ENCODE peak calls at places on chromosome 6, in ten cellular contexts. O, R, V, W, K, J, T, S, N and H are unnamed samples.

GRCh38 chr6:155341130-155341828 is 27.0 kb upstream of the TFB1M start:
- DNase-seq in O (no peak), R (no peak), V (no peak), W (no peak), K (no peak), J (no peak), T (no peak), S (no peak), N (no peak), H (no peak)

GRCh38 chr6:50264995-50265571 is 215.4 kb upstream of the DEFB112 start:
- DNase-seq in O (no peak), R (no peak), V (no peak), W (peak), K (no peak), J (no peak), T (no peak), S (no peak), N (no peak), H (no peak)

GRCh38 chr6:71737953-71738352 is 148.4 kb upstream of the RIMS1 start:
- DNase-seq in O (no peak), R (no peak), V (no peak), W (no peak), K (no peak), J (no peak), T (no peak), S (no peak), N (no peak), H (no peak)

GRCh38 chr6:129055796-129056195 is 172.9 kb downstream of the LAMA2 start:
- DNase-seq in O (no peak), R (no peak), V (no peak), W (no peak), K (no peak), J (no peak), T (no peak), S (no peak), N (no peak), H (no peak)

GRCh38 chr6:137162692-137163303 is 10.6 kb downstream of the IL22RA2 start:
- DNase-seq in O (no peak), R (no peak), V (no peak), W (peak), K (no peak), J (no peak), T (no peak), S (no peak), N (no peak), H (no peak)

GRCh38 chr6:147416622-147417021 is 91.9 kb upstream of the SAMD5 start:
- DNase-seq in O (no peak), R (no peak), V (no peak), W (no peak), K (no peak), J (no peak), T (no peak), S (no peak), N (no peak), H (no peak)

GRCh38 chr6:112899541-112899940 is 552.4 kb downstream of the RFPL4B start:
- DNase-seq in O (no peak), R (no peak), V (no peak), W (no peak), K (no peak), J (no peak), T (no peak), S (no peak), N (no peak), H (no peak)

GRCh38 chr6:166786704-166787293 is 159.7 kb upstream of the RPS6KA2 start:
- DNase-seq in O (peak), R (no peak), V (no peak), W (peak), K (no peak), J (no peak), T (peak), S (no peak), N (no peak), H (no peak)

GRCh38 chr6:139743629-139744028 is 369.2 kb upstream of the CITED2 start:
- DNase-seq in O (peak), R (no peak), V (no peak), W (no peak), K (no peak), J (no peak), T (no peak), S (no peak), N (no peak), H (no peak)

GRCh38 chr6:124073820-124074587 is 270.3 kb downstream of the NKAIN2 start:
- DNase-seq in O (no peak), R (no peak), V (no peak), W (no peak), K (no peak), J (no peak), T (no peak), S (no peak), N (no peak), H (no peak)

GRCh38 chr6:3261921-3262320 is 3.2 kb downstream of the PSMG4 start:
- DNase-seq in O (no peak), R (no peak), V (no peak), W (no peak), K (no peak), J (no peak), T (no peak), S (no peak), N (no peak), H (no peak)

GRCh38 chr6:39416728-39417127 is 94.2 kb upstream of the KCNK16 start:
- DNase-seq in O (peak), R (no peak), V (no peak), W (no peak), K (no peak), J (no peak), T (no peak), S (no peak), N (peak), H (no peak)

GRCh38 chr6:166743415-166743814 is 116.4 kb upstream of the RPS6KA2 start:
- DNase-seq in O (no peak), R (no peak), V (peak), W (no peak), K (no peak), J (no peak), T (no peak), S (no peak), N (no peak), H (no peak)

GRCh38 chr6:163413054-163413344 is 1.5 kb upstream of the QKI start:
- DNase-seq in O (no peak), R (no peak), V (no peak), W (no peak), K (no peak), J (no peak), T (no peak), S (no peak), N (no peak), H (no peak)

GRCh38 chr6:84752118-84752850 is 12.1 kb downstream of the TBX18 start:
- DNase-seq in O (no peak), R (no peak), V (no peak), W (no peak), K (no peak), J (no peak), T (no peak), S (no peak), N (no peak), H (no peak)

GRCh38 chr6:105849741-105850140 is 236.4 kb upstream of the PRDM1 start:
- DNase-seq in O (no peak), R (no peak), V (no peak), W (no peak), K (no peak), J (no peak), T (no peak), S (no peak), N (no peak), H (no peak)

DNA sequence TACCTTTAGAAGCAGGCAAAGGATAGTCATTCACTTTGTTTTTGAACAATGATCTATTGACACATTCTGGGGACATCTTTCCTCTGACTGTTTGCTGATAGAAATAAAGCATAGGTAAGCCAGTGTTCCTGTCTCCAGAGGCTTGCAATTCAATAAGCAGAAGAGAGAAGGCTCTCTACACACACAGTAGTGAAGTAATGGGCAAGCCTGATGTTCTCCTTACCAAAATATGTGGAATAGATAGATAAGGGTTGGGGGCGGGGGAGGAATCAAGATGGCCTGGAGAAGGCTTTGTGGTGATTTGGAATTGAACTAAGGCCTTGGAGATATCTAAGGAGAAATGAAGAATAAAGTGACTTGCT is 27.3 kb downstream of the PAQR8 start:
- DNase-seq in O (no peak), R (no peak), V (no peak), W (peak), K (no peak), J (no peak), T (no peak), S (no peak), N (no peak), H (no peak)
- H3K4me3 ChIP-seq in O (no peak), R (no peak), V (no peak), W (no peak), K (no peak), J (no peak), T (no peak), S (no peak), N (no peak), H (no peak)

DNA sequence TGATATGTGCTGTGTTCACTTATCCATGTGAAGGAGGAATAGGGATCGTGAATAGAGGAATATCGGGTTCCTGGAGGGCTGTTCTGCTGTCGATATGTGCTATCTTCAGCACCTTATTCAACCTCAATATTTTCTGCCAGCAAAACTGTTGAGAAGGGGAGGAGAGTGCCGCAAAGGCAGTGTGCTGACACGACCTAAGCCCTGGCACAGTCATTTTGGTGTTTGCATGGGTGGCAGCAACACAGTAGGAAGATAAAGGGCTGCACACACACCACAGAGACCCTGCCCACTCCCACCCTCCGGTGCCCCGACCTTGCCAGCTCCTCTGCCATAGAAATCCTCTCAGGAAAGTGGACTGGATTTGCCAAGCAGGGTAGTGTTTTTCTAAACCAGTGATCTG is 47.0 kb downstream of the ZDHHC14 start:
- DNase-seq in O (no peak), R (no peak), V (no peak), W (no peak), K (no peak), J (no peak), T (no peak), S (no peak), N (no peak), H (no peak)
- TF ChIP-seq EP300 in O (no peak), R (no peak), V (no peak), W (no peak), K (no peak), J (no peak), T (no peak), S (no peak), N (no peak), H (no peak)

DNA sequence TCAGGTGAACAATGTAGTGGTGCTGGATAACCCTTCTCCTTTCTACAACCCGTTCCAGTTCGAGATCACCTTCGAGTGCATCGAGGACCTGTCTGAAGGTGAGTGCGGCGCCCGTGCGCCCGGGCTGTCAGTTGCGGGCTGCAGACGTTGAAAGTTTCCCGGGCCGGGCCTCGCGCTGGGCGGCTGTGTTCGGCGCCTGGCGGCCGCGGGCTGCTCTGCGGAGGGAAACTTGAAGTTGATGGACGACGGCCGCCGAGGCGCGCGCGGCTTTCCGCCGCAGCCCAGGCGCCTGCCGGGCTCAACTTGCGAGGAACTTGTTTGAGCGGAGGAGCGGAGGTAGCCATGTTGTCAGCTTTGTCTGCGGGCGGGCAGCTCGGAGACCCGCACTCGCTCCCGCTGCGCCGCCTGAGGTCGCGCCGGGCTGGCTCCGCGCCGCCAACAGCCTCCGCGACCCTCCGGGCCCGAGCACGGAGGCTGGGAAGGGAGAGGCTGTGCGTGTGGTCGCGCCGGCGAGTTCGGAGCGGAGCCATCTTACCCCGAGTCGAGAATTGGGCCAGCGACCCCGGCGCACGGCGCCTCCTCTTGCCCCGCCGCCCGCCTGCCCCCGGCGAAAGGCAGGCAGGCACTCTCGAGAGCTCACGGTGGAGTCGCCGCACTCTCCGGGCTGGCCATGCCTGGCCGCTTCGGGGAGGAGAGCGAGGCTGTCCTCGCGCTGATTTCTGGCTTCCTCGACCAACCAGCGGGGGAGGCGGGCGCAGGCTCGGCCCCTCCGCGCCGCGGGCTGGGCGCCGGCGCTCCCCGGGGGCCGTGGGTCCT is 681 bp downstream of the ASF1A start:
- DNase-seq in O (peak), R (peak), V (peak), W (peak), K (peak), J (peak), T (no peak), S (peak), N (no peak), H (peak)
- TF ChIP-seq POLR2A in O (peak), R (peak), V (no peak), W (peak), K (no peak), J (no peak), T (no peak), S (no peak), N (peak), H (peak)

GRCh38 chr6:27872634-27873028 is 39.6 kb downstream of the OR2B2 start:
- DNase-seq in O (no peak), R (no peak), V (no peak), W (no peak), K (no peak), J (no peak), T (no peak), S (no peak), N (no peak), H (no peak)
- H3K4me3 ChIP-seq in O (peak), R (peak), V (peak), W (no peak), K (peak), J (peak), T (peak), S (peak), N (peak), H (no peak)

GRCh38 chr6:4336778-4337442 is 201.5 kb upstream of the ECI2 start:
- DNase-seq in O (no peak), R (no peak), V (no peak), W (peak), K (peak), J (no peak), T (peak), S (no peak), N (no peak), H (no peak)
- TF ChIP-seq EP300 in O (no peak), R (no peak), V (no peak), W (peak), K (peak), J (no peak), T (no peak), S (no peak), N (no peak), H (no peak)

GRCh38 chr6:31033075-31033474 is 22.8 kb downstream of the MUC22 start:
- DNase-seq in O (no peak), R (no peak), V (no peak), W (no peak), K (no peak), J (no peak), T (no peak), S (no peak), N (no peak), H (no peak)
- TF ChIP-seq POLR2A in O (no peak), R (no peak), V (no peak), W (no peak), K (no peak), J (no peak), T (no peak), S (no peak), N (no peak), H (no peak)